ENCODE peak calls at places on chromosomes 6 and 20, in seven cellular contexts. One of them, this sample, is unnamed. For H3K27me3, the result is how much of the 10 kb centered on the place peaks cover.

GRCh38 chr20:33909331-33909921 is 84.3 kb upstream of the RALY start:
- DNase-seq in CD8-positive, alpha-beta T cell: no peak
- DNase-seq in AG04450: peak
- DNase-seq in bronchial epithelial cell: peak
- DNase-seq in left lung: no peak
- DNase-seq in heart left ventricle: no peak
- DNase-seq in mammary epithelial cell: peak
- DNase-seq in this sample: no peak

GRCh38 chr20:35992713-35993335 is 24.4 kb downstream of the CNBD2 start:
- DNase-seq in CD8-positive, alpha-beta T cell: no peak
- DNase-seq in AG04450: no peak
- DNase-seq in bronchial epithelial cell: peak
- DNase-seq in left lung: no peak
- DNase-seq in heart left ventricle: no peak
- DNase-seq in mammary epithelial cell: peak
- DNase-seq in this sample: peak

GRCh38 chr20:4109307-4109564 is 93.9 kb upstream of the RNF24 start:
- DNase-seq in CD8-positive, alpha-beta T cell: no peak
- DNase-seq in AG04450: no peak
- DNase-seq in bronchial epithelial cell: no peak
- DNase-seq in left lung: no peak
- DNase-seq in heart left ventricle: no peak
- DNase-seq in mammary epithelial cell: no peak
- DNase-seq in this sample: no peak

GRCh38 chr20:4195499-4195898 is 180.1 kb upstream of the RNF24 start:
- DNase-seq in CD8-positive, alpha-beta T cell: no peak
- DNase-seq in AG04450: no peak
- DNase-seq in bronchial epithelial cell: peak
- DNase-seq in left lung: no peak
- DNase-seq in heart left ventricle: no peak
- DNase-seq in mammary epithelial cell: no peak
- DNase-seq in this sample: no peak

GRCh38 chr6:21265264-21266044 is 328.1 kb upstream of the SOX4 start:
- DNase-seq in CD8-positive, alpha-beta T cell: no peak
- DNase-seq in AG04450: no peak
- DNase-seq in bronchial epithelial cell: peak
- DNase-seq in left lung: no peak
- DNase-seq in heart left ventricle: no peak
- DNase-seq in mammary epithelial cell: peak
- DNase-seq in this sample: no peak

GRCh38 chr6:22147983-22148797 is 148.6 kb downstream of the PRL start:
- DNase-seq in CD8-positive, alpha-beta T cell: no peak
- DNase-seq in AG04450: peak
- DNase-seq in bronchial epithelial cell: peak
- DNase-seq in left lung: no peak
- DNase-seq in heart left ventricle: peak
- DNase-seq in mammary epithelial cell: peak
- DNase-seq in this sample: no peak

GRCh38 chr6:131761061-131761761 is 46.6 kb upstream of the ENPP1 start:
- DNase-seq in CD8-positive, alpha-beta T cell: no peak
- DNase-seq in AG04450: peak
- DNase-seq in bronchial epithelial cell: peak
- DNase-seq in left lung: no peak
- DNase-seq in heart left ventricle: no peak
- DNase-seq in mammary epithelial cell: peak
- DNase-seq in this sample: no peak

GRCh38 chr6:76262240-76262639 is 189.8 kb upstream of the IMPG1 start:
- DNase-seq in CD8-positive, alpha-beta T cell: no peak
- DNase-seq in AG04450: no peak
- DNase-seq in bronchial epithelial cell: no peak
- DNase-seq in left lung: no peak
- DNase-seq in heart left ventricle: no peak
- DNase-seq in mammary epithelial cell: no peak
- DNase-seq in this sample: no peak

GRCh38 chr6:34178361-34179105 is 32.6 kb upstream of the GRM4 start:
- DNase-seq in CD8-positive, alpha-beta T cell: no peak
- DNase-seq in AG04450: no peak
- DNase-seq in bronchial epithelial cell: no peak
- DNase-seq in left lung: no peak
- DNase-seq in heart left ventricle: no peak
- DNase-seq in mammary epithelial cell: no peak
- DNase-seq in this sample: no peak

GRCh38 chr6:108727966-108728730 is 120.1 kb upstream of the ARMC2 start:
- DNase-seq in CD8-positive, alpha-beta T cell: no peak
- DNase-seq in AG04450: no peak
- DNase-seq in bronchial epithelial cell: no peak
- DNase-seq in left lung: no peak
- DNase-seq in heart left ventricle: no peak
- DNase-seq in mammary epithelial cell: no peak
- DNase-seq in this sample: no peak

GRCh38 chr6:108723594-108723993 is 124.6 kb upstream of the ARMC2 start:
- DNase-seq in CD8-positive, alpha-beta T cell: no peak
- DNase-seq in AG04450: no peak
- DNase-seq in bronchial epithelial cell: no peak
- DNase-seq in left lung: no peak
- DNase-seq in heart left ventricle: no peak
- DNase-seq in mammary epithelial cell: no peak
- DNase-seq in this sample: no peak

GRCh38 chr6:108730556-108731228 is 117.5 kb upstream of the ARMC2 start:
- DNase-seq in CD8-positive, alpha-beta T cell: no peak
- DNase-seq in AG04450: no peak
- DNase-seq in bronchial epithelial cell: no peak
- DNase-seq in left lung: no peak
- DNase-seq in heart left ventricle: no peak
- DNase-seq in mammary epithelial cell: no peak
- DNase-seq in this sample: no peak

GRCh38 chr6:108728826-108729225 is 119.4 kb upstream of the ARMC2 start:
- DNase-seq in CD8-positive, alpha-beta T cell: no peak
- DNase-seq in AG04450: no peak
- DNase-seq in bronchial epithelial cell: no peak
- DNase-seq in left lung: no peak
- DNase-seq in heart left ventricle: no peak
- DNase-seq in mammary epithelial cell: no peak
- DNase-seq in this sample: no peak

DNA sequence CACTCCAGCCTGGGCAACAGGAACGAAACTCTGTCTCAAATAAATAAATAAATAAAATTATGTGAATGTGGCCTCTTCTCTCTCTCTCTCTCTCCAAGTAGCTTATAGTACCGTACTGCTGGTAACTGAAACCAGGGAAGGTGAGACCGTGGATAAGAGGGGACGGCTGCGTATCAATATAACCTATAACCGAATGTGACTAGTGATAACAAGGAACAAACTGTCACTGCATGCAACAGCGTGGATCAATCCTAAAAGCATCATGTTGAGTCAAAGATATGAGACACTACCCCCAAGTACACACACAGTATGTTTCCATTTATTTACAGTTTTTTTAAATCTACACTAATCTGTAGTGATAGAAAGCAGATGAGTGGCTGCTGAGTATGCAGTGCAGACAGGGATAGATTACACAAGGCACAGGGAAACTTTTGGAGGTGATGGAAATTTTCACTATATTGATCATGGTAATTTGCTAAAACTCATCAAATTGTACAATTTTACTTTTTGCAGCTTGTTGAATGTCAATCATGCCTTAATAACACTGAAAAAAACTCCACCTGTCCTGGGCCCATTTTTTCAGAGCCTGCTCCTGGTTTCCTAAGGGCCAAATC is 121.4 kb upstream of the ARMC2 start:
- DNase-seq in CD8-positive, alpha-beta T cell: no peak
- DNase-seq in AG04450: no peak
- DNase-seq in bronchial epithelial cell: no peak
- DNase-seq in left lung: no peak
- DNase-seq in heart left ventricle: no peak
- DNase-seq in mammary epithelial cell: no peak
- DNase-seq in this sample: no peak
- H3K27me3 ChIP-seq in CD8-positive, alpha-beta T cell: under half
- H3K27me3 ChIP-seq in AG04450: under half
- H3K27me3 ChIP-seq in bronchial epithelial cell: under half
- H3K27me3 ChIP-seq in left lung: under half
- H3K27me3 ChIP-seq in heart left ventricle: under half
- H3K27me3 ChIP-seq in mammary epithelial cell: under half
- H3K27me3 ChIP-seq in this sample: under half

GRCh38 chr6:44276667-44277640 is 6.7 kb downstream of the TMEM151B start:
- DNase-seq in CD8-positive, alpha-beta T cell: no peak
- DNase-seq in AG04450: no peak
- DNase-seq in bronchial epithelial cell: no peak
- DNase-seq in left lung: no peak
- DNase-seq in heart left ventricle: no peak
- DNase-seq in mammary epithelial cell: no peak
- DNase-seq in this sample: no peak
- H3K27me3 ChIP-seq in CD8-positive, alpha-beta T cell: under half
- H3K27me3 ChIP-seq in AG04450: half or more
- H3K27me3 ChIP-seq in bronchial epithelial cell: under half
- H3K27me3 ChIP-seq in left lung: half or more
- H3K27me3 ChIP-seq in heart left ventricle: half or more
- H3K27me3 ChIP-seq in mammary epithelial cell: under half
- H3K27me3 ChIP-seq in this sample: under half

DNA sequence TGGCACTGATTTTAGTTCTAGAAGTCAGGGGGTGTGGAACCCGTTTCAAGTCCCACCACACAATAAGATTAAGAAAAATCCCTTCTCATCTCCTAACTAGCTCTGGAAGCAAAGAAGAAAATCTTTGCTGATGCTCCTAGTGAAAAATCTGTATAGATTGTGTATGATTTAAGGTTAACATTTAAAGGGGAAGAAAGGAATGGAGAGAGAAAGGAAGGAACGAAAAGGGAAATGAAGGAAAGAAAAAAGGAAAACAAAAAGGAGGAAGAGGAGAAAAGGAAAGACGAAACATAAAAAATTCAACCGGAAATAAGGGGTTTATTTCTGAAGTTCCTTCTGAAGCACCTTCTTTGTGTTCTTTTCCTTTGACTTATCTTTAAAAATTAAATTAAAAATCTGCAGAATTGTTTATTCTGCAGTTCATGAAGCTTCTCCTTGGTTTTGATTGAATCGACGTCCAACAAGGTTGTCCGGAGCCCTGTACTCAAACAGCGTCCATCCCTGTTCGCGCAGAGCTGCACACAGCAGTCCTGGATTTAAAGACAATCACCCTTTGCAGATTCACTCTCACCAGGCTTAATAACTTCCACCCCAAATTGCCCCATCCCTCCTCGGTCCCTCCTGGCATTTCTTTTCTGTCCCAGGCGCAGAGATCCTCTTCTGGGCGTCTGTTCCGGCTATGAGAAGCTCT is 1.6 kb upstream of the TFAP2B start:
- DNase-seq in CD8-positive, alpha-beta T cell: no peak
- DNase-seq in AG04450: no peak
- DNase-seq in bronchial epithelial cell: no peak
- DNase-seq in left lung: no peak
- DNase-seq in heart left ventricle: no peak
- DNase-seq in mammary epithelial cell: no peak
- DNase-seq in this sample: no peak
- H3K27me3 ChIP-seq in CD8-positive, alpha-beta T cell: under half
- H3K27me3 ChIP-seq in AG04450: under half
- H3K27me3 ChIP-seq in bronchial epithelial cell: under half
- H3K27me3 ChIP-seq in left lung: half or more
- H3K27me3 ChIP-seq in heart left ventricle: half or more
- H3K27me3 ChIP-seq in mammary epithelial cell: half or more
- H3K27me3 ChIP-seq in this sample: under half

GRCh38 chr6:27126046-27126814 is 121.3 kb upstream of the PRSS16 start:
- DNase-seq in CD8-positive, alpha-beta T cell: no peak
- DNase-seq in AG04450: no peak
- DNase-seq in bronchial epithelial cell: no peak
- DNase-seq in left lung: no peak
- DNase-seq in heart left ventricle: no peak
- DNase-seq in mammary epithelial cell: no peak
- DNase-seq in this sample: no peak

GRCh38 chr6:27121640-27122039 is 125.9 kb upstream of the PRSS16 start:
- DNase-seq in CD8-positive, alpha-beta T cell: no peak
- DNase-seq in AG04450: no peak
- DNase-seq in bronchial epithelial cell: no peak
- DNase-seq in left lung: no peak
- DNase-seq in heart left ventricle: no peak
- DNase-seq in mammary epithelial cell: no peak
- DNase-seq in this sample: no peak

GRCh38 chr6:27127874-27128795 is 119.4 kb upstream of the PRSS16 start:
- DNase-seq in CD8-positive, alpha-beta T cell: no peak
- DNase-seq in AG04450: no peak
- DNase-seq in bronchial epithelial cell: no peak
- DNase-seq in left lung: no peak
- DNase-seq in heart left ventricle: no peak
- DNase-seq in mammary epithelial cell: no peak
- DNase-seq in this sample: no peak

GRCh38 chr6:27126815-27127537 is 120.5 kb upstream of the PRSS16 start:
- DNase-seq in CD8-positive, alpha-beta T cell: peak
- DNase-seq in AG04450: peak
- DNase-seq in bronchial epithelial cell: peak
- DNase-seq in left lung: peak
- DNase-seq in heart left ventricle: peak
- DNase-seq in mammary epithelial cell: peak
- DNase-seq in this sample: peak

GRCh38 chr6:27124252-27124657 is 123.2 kb upstream of the PRSS16 start:
- DNase-seq in CD8-positive, alpha-beta T cell: no peak
- DNase-seq in AG04450: no peak
- DNase-seq in bronchial epithelial cell: no peak
- DNase-seq in left lung: no peak
- DNase-seq in heart left ventricle: no peak
- DNase-seq in mammary epithelial cell: no peak
- DNase-seq in this sample: no peak
- H3K27me3 ChIP-seq in CD8-positive, alpha-beta T cell: under half
- H3K27me3 ChIP-seq in AG04450: under half
- H3K27me3 ChIP-seq in bronchial epithelial cell: under half
- H3K27me3 ChIP-seq in left lung: under half
- H3K27me3 ChIP-seq in heart left ventricle: under half
- H3K27me3 ChIP-seq in mammary epithelial cell: under half
- H3K27me3 ChIP-seq in this sample: under half

DNA sequence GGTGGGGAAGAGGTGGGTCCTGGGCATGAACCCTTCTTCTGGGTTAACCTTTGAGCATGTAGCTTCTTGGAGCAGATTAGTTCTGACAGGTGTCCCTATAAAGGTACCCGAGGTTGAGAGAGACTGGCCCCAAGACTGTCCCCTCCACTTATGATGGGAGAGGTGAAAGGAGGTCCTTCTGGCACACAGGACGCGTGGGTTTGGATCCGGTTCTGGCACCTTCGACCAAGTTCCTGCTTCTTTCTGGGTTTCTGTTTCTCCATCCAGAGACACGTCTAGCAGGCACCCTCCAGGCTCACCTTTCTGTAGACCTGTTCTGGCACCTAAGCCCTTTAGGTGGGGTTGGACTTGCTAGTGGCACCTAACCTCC is 4.1 kb downstream of the PAX1 start:
- DNase-seq in CD8-positive, alpha-beta T cell: no peak
- DNase-seq in AG04450: no peak
- DNase-seq in bronchial epithelial cell: no peak
- DNase-seq in left lung: no peak
- DNase-seq in heart left ventricle: no peak
- DNase-seq in mammary epithelial cell: no peak
- DNase-seq in this sample: no peak
- H3K27me3 ChIP-seq in CD8-positive, alpha-beta T cell: under half
- H3K27me3 ChIP-seq in AG04450: under half
- H3K27me3 ChIP-seq in bronchial epithelial cell: under half
- H3K27me3 ChIP-seq in left lung: half or more
- H3K27me3 ChIP-seq in heart left ventricle: half or more
- H3K27me3 ChIP-seq in mammary epithelial cell: half or more
- H3K27me3 ChIP-seq in this sample: under half

GRCh38 chr6:166862978-166863530 is 93.3 kb downstream of the RNASET2 start:
- DNase-seq in CD8-positive, alpha-beta T cell: no peak
- DNase-seq in AG04450: no peak
- DNase-seq in bronchial epithelial cell: no peak
- DNase-seq in left lung: no peak
- DNase-seq in heart left ventricle: no peak
- DNase-seq in mammary epithelial cell: no peak
- DNase-seq in this sample: no peak
- H3K27me3 ChIP-seq in CD8-positive, alpha-beta T cell: under half
- H3K27me3 ChIP-seq in AG04450: under half
- H3K27me3 ChIP-seq in bronchial epithelial cell: under half
- H3K27me3 ChIP-seq in left lung: half or more
- H3K27me3 ChIP-seq in heart left ventricle: under half
- H3K27me3 ChIP-seq in mammary epithelial cell: under half
- H3K27me3 ChIP-seq in this sample: under half

This sample was measured in naive thymus-derived CD4-positive, alpha-beta T cell.